ENCODE peak calls at places on chromosomes 11 and 22, in nine cellular contexts. T is effector memory CD8-positive, alpha-beta T cell; L is cardiac muscle cell; J is stimulated activated CD8-positive, alpha-beta memory T cell treated with anti-CD3 and anti-CD28 coated beads, Interleukin-15, amount 100 ng/mL, for 1 hour; A is activated effector memory CD4-positive, alpha-beta T cell treated with anti-CD3 and anti-CD28 coated beads, Interleukin-2, amount 50 U/mL, for 16 hours; E is breast epithelium; I is psoas muscle; O is activated CD8-positive, alpha-beta memory T cell treated with anti-CD3 and anti-CD28 coated beads, Interleukin-2, amount 50 U/mL, for 48 hours; B is left colon. Z is an unnamed sample.

GRCh38 chr11:11976476-11977187 is 31.8 kb downstream of the DKK3 start:
- DNase-seq in T (no peak), L (no peak), J (no peak), A (no peak), E (peak; percentile 14), I (peak; percentile 43), O (no peak), B (peak; percentile 58), Z (no peak)

GRCh38 chr11:71200761-71201160 is 51.6 kb downstream of the SHANK2 start:
- DNase-seq in T (no peak), L (no peak), J (no peak), A (no peak), E (no peak), I (no peak), O (no peak), B (no peak), Z (no peak)

GRCh38 chr11:117315285-117316196 is 515 bp downstream of the BACE1 start:
- DNase-seq in T (no peak), L (no peak), J (no peak), A (peak; percentile 70), E (no peak), I (peak; percentile 58), O (peak; percentile 70), B (no peak), Z (no peak)

GRCh38 chr22:19942071-19942885 is 660 bp upstream of the TXNRD2 start:
- DNase-seq in T (no peak), L (peak; percentile 80), J (no peak), A (no peak), E (no peak), I (no peak), O (peak; percentile 67), B (no peak), Z (peak; percentile 37)

GRCh38 chr11:23123766-23124165 is 263.5 kb upstream of the CCDC179 start:
- DNase-seq in T (no peak), L (peak; percentile 27), J (no peak), A (no peak), E (no peak), I (no peak), O (no peak), B (no peak), Z (no peak)

GRCh38 chr11:33690290-33691050 is 10.2 kb downstream of the C11orf91 start:
- DNase-seq in T (no peak), L (peak; percentile 93), J (no peak), A (no peak), E (peak; percentile 71), I (peak; percentile 84), O (no peak), B (peak; percentile 46), Z (no peak)

GRCh38 chr11:14645985-14646900 is 2.6 kb downstream of the PDE3B start:
- DNase-seq in T (no peak), L (peak; percentile 28), J (no peak), A (no peak), E (no peak), I (no peak), O (no peak), B (no peak), Z (peak; percentile 41)

GRCh38 chr22:48444320-48445112 is 1383.2 kb downstream of the BRD1 start:
- DNase-seq in T (no peak), L (no peak), J (no peak), A (peak; percentile 36), E (no peak), I (no peak), O (no peak), B (no peak), Z (no peak)

GRCh38 chr11:5011254-5011653 is 16.6 kb downstream of the OR51L1 start:
- DNase-seq in T (no peak), L (no peak), J (no peak), A (no peak), E (no peak), I (no peak), O (no peak), B (no peak), Z (no peak)

GRCh38 chr22:36927671-36928070 is 14.2 kb downstream of the CSF2RB start:
- DNase-seq in T (no peak), L (no peak), J (no peak), A (no peak), E (no peak), I (no peak), O (no peak), B (no peak), Z (no peak)

GRCh38 chr22:26045051-26045450 is 124.2 kb upstream of the SEZ6L start:
- DNase-seq in T (no peak), L (no peak), J (no peak), A (no peak), E (no peak), I (no peak), O (no peak), B (no peak), Z (no peak)

GRCh38 chr11:84468255-84468654 is 1158.9 kb downstream of the DLG2 start:
- DNase-seq in T (no peak), L (peak; percentile 44), J (no peak), A (no peak), E (no peak), I (no peak), O (no peak), B (no peak), Z (no peak)

GRCh38 chr22:21691773-21692172 is 26.0 kb downstream of the PPIL2 start:
- DNase-seq in T (no peak), L (no peak), J (no peak), A (no peak), E (no peak), I (no peak), O (no peak), B (no peak), Z (no peak)

GRCh38 chr11:86955111-86955673 is at the start of gene FZD4:
- DNase-seq in T (peak; percentile 44), L (peak; percentile 95), J (no peak), A (peak; percentile 76), E (peak; percentile 77), I (peak; percentile 96), O (peak; percentile 82), B (peak; percentile 89), Z (peak; percentile 93)

GRCh38 chr11:11267312-11267711 is 85.7 kb downstream of the CSNK2A3 start:
- DNase-seq in T (no peak), L (no peak), J (no peak), A (no peak), E (no peak), I (no peak), O (no peak), B (no peak), Z (no peak)

GRCh38 chr11:67507242-67507890 is 596 bp downstream of the CDK2AP2 start:
- DNase-seq in T (no peak), L (no peak), J (no peak), A (no peak), E (peak; percentile 69), I (no peak), O (no peak), B (peak; percentile 90), Z (no peak)

GRCh38 chr11:102869354-102869753 is 5.4 kb downstream of the MMP12 start:
- DNase-seq in T (no peak), L (no peak), J (no peak), A (no peak), E (no peak), I (no peak), O (no peak), B (no peak), Z (no peak)

GRCh38 chr11:10916674-10917073 is 58.8 kb upstream of the ZBED5 start:
- DNase-seq in T (no peak), L (no peak), J (no peak), A (no peak), E (no peak), I (no peak), O (no peak), B (no peak), Z (peak; percentile 17)

GRCh38 chr11:1548221-1549070 is 23.6 kb downstream of the DUSP8 start:
- DNase-seq in T (no peak), L (peak; percentile 55), J (no peak), A (no peak), E (peak; percentile 88), I (peak; percentile 89), O (no peak), B (peak; percentile 92), Z (no peak)

GRCh38 chr22:37178350-37179125 is 9.5 kb downstream of the C1QTNF6 start:
- DNase-seq in T (no peak), L (peak; percentile 72), J (no peak), A (peak; percentile 47), E (peak; percentile 36), I (peak; percentile 49), O (no peak), B (peak; percentile 84), Z (no peak)

GRCh38 chr11:57491371-57492061 is 24.0 kb downstream of the SLC43A1 start:
- DNase-seq in T (peak; percentile 37), L (peak; percentile 46), J (no peak), A (peak; percentile 80), E (no peak), I (peak; percentile 76), O (peak; percentile 85), B (no peak), Z (peak; percentile 86)

GRCh38 chr11:118224512-118225180 is at the start of gene JAML:
- DNase-seq in T (peak; percentile 49), L (no peak), J (no peak), A (peak; percentile 84), E (no peak), I (no peak), O (peak; percentile 73), B (no peak), Z (no peak)

GRCh38 chr11:43516316-43516820 is 157.6 kb downstream of the TTC17 start:
- DNase-seq in T (no peak), L (no peak), J (no peak), A (no peak), E (no peak), I (no peak), O (no peak), B (no peak), Z (no peak)

GRCh38 chr11:123301696-123302400 is 106.8 kb upstream of the CLMP start:
- DNase-seq in T (peak; percentile 66), L (peak; percentile 55), J (peak; percentile 14), A (peak; percentile 90), E (no peak), I (peak; percentile 74), O (peak; percentile 91), B (no peak), Z (no peak)

GRCh38 chr11:77175869-77176539 is 48.0 kb downstream of the MYO7A start:
- DNase-seq in T (no peak), L (no peak), J (no peak), A (no peak), E (no peak), I (peak; percentile 71), O (no peak), B (no peak), Z (no peak)

GRCh38 chr22:20010307-20011122 is 6.1 kb downstream of the ARVCF start:
- DNase-seq in T (no peak), L (no peak), J (no peak), A (no peak), E (no peak), I (peak; percentile 31), O (no peak), B (no peak), Z (no peak)

GRCh38 chr11:109298865-109299264 is 123.1 kb upstream of the C11orf87 start:
- DNase-seq in T (no peak), L (no peak), J (no peak), A (no peak), E (no peak), I (no peak), O (no peak), B (no peak), Z (no peak)